ENCODE peak calls at places on chromosomes 1 and 21, in seven cellular contexts. X is KBM-7; S is WTC11; E is IMR-90; M is T-helper 2 cell treated with Interferon-gamma antibody and Interleukin-4, amounts not matched to agents 5 μg/mL and 100 μg/mL, for 36 hours; K is NCI-H2081; A is activated CD4-positive, CD25-positive, alpha-beta regulatory T cell treated with anti-CD3 and anti-CD28 coated beads, Interleukin-2, amount 50 U/mL, for 72 hours. G is an unnamed sample.
A peak's percentile ranks its signal among the peaks of the same experiment; 100 is the strongest.

GRCh38 chr1:186225089-186225488 is 150.0 kb downstream of the TPR start:
- DNase-seq in E (no peak), M (no peak), X (peak; percentile 3), A (no peak), S (no peak), K (no peak), G (no peak)

GRCh38 chr21:42218836-42219605 is at the start of gene ABCG1:
- DNase-seq in S (peak; percentile 78), M (peak; percentile 46), E (peak; percentile 13), A (peak; percentile 51), K (peak; percentile 47), X (no peak), G (no peak)

GRCh38 chr1:150869683-150870082 is 6.7 kb downstream of the ARNT start:
- DNase-seq in K (no peak), S (no peak), E (no peak), M (no peak), X (peak; percentile 19), A (no peak), G (no peak)

GRCh38 chr21:36210779-36211659 is 54.4 kb downstream of the DOP1B start:
- DNase-seq in A (no peak), E (no peak), X (no peak), K (no peak), M (no peak), S (no peak), G (no peak)

GRCh38 chr1:226634156-226634588 is 85.6 kb downstream of the STUM start:
- DNase-seq in E (peak; percentile 59), S (peak; percentile 89), X (peak; percentile 64), A (peak; percentile 87), M (peak; percentile 68), K (peak; percentile 71), G (peak; percentile 77)

GRCh38 chr1:90143522-90144050 is 148.7 kb downstream of the ZNF326 start:
- DNase-seq in S (no peak), M (no peak), A (no peak), X (no peak), K (no peak), E (no peak), G (no peak)

GRCh38 chr1:55930931-55931271 is 648.5 kb downstream of the PLPP3 start:
- DNase-seq in K (no peak), S (no peak), X (no peak), M (no peak), A (no peak), E (no peak), G (no peak)

GRCh38 chr21:27823652-27824201 is 856.8 kb upstream of the ADAMTS5 start:
- DNase-seq in K (no peak), E (no peak), S (no peak), X (no peak), A (no peak), M (no peak), G (no peak)

GRCh38 chr1:156004843-156005593 is 15.7 kb downstream of the SSR2 start:
- DNase-seq in E (no peak), S (no peak), X (no peak), A (no peak), K (no peak), M (peak; percentile 26), G (no peak)

GRCh38 chr1:229947968-229948367 is 119.1 kb upstream of the GALNT2 start:
- DNase-seq in E (no peak), S (no peak), A (no peak), M (no peak), K (no peak), X (no peak), G (no peak)

GRCh38 chr1:174704300-174704699 is 256.5 kb downstream of the GPR52 start:
- DNase-seq in M (no peak), X (no peak), A (no peak), E (no peak), K (no peak), S (no peak), G (no peak)

GRCh38 chr1:26066857-26067256 is 573 bp downstream of the TRIM63 start:
- DNase-seq in X (no peak), S (no peak), A (no peak), M (no peak), K (no peak), E (no peak), G (no peak)

GRCh38 chr1:231035799-231036198 is 4.3 kb downstream of the FAM89A start:
- DNase-seq in M (no peak), K (no peak), A (no peak), S (no peak), E (no peak), X (no peak), G (no peak)

GRCh38 chr1:114745351-114745750 is 12.4 kb downstream of the CSDE1 start:
- DNase-seq in K (no peak), A (no peak), S (no peak), E (peak; percentile 66), M (peak; percentile 12), X (no peak), G (no peak)

GRCh38 chr1:62286778-62287224 is 32.4 kb downstream of the KANK4 start:
- DNase-seq in X (no peak), E (no peak), K (peak; percentile 64), A (no peak), M (no peak), S (peak; percentile 70), G (no peak)

GRCh38 chr1:152047607-152047953 is 10.8 kb upstream of the S100A11 start:
- DNase-seq in E (peak; percentile 89), S (no peak), M (no peak), A (no peak), K (no peak), X (no peak), G (peak; percentile 64)

GRCh38 chr21:31700040-31700439 is 31.9 kb downstream of the SCAF4 start:
- DNase-seq in M (no peak), S (no peak), K (no peak), X (no peak), A (no peak), E (no peak), G (no peak)

GRCh38 chr21:41251961-41252642 is 64.5 kb upstream of the FAM3B start:
- DNase-seq in S (no peak), K (no peak), X (no peak), A (no peak), M (no peak), E (peak; percentile 88), G (no peak)

GRCh38 chr1:234659538-234659937 is 49.6 kb upstream of the IRF2BP2 start:
- DNase-seq in K (no peak), A (no peak), S (no peak), M (no peak), E (peak; percentile 89), X (no peak), G (peak; percentile 74)

GRCh38 chr1:171611306-171611705 is 10.7 kb upstream of the MYOCOS start:
- DNase-seq in S (no peak), E (peak; percentile 38), K (no peak), A (no peak), X (no peak), M (no peak), G (no peak)

GRCh38 chr1:143727263-143727662 is 244.5 kb downstream of the FAM72C start:
- DNase-seq in S (no peak), M (no peak), A (no peak), X (no peak), K (no peak), E (no peak), G (no peak)

GRCh38 chr1:186806477-186806876 is 22.3 kb upstream of the PLA2G4A start:
- DNase-seq in A (no peak), M (no peak), K (no peak), X (peak; percentile 23), E (peak; percentile 24), S (peak; percentile 33), G (no peak)

GRCh38 chr1:144101397-144102050 is 129.7 kb upstream of the FAM72C start:
- DNase-seq in E (no peak), A (no peak), K (no peak), S (peak; percentile 10), M (no peak), X (no peak), G (peak; percentile 59)

GRCh38 chr1:19676438-19676922 is 11.8 kb downstream of the HTR6 start:
- DNase-seq in K (no peak), M (no peak), A (no peak), E (peak; percentile 59), X (peak; percentile 50), S (peak; percentile 81), G (no peak)

GRCh38 chr1:152218762-152219436 is 5.1 kb downstream of the HRNR start:
- DNase-seq in S (no peak), E (no peak), A (no peak), M (no peak), X (no peak), K (no peak), G (no peak)

GRCh38 chr1:68358439-68358838 is 91.3 kb downstream of the RPE65 start:
- DNase-seq in A (no peak), M (no peak), E (peak; percentile 8), K (no peak), S (no peak), X (no peak), G (no peak)

GRCh38 chr1:171166361-171166760 is 18.7 kb upstream of the FMO2 start:
- DNase-seq in S (no peak), E (no peak), M (no peak), K (no peak), A (no peak), X (no peak), G (no peak)

GRCh38 chr1:53642607-53643006 is 96.4 kb downstream of the GLIS1 start:
- DNase-seq in X (no peak), A (peak; percentile 20), E (no peak), M (no peak), K (no peak), S (peak; percentile 4), G (peak; percentile 18)

GRCh38 chr1:89605692-89606091 is 27.2 kb upstream of the LRRC8C start:
- DNase-seq in X (no peak), A (no peak), E (peak; percentile 55), M (no peak), K (no peak), S (no peak), G (no peak)

GRCh38 chr21:35212393-35213127 is 163.5 kb upstream of the RUNX1 start:
- DNase-seq in E (peak; percentile 81), A (no peak), S (no peak), X (no peak), K (no peak), M (no peak), G (no peak)

GRCh38 chr1:109767596-109768334 is 4.0 kb upstream of the EPS8L3 start:
- DNase-seq in E (no peak), X (no peak), K (no peak), M (no peak), S (peak; percentile 4), A (peak; percentile 7), G (no peak)

GRCh38 chr1:22919341-22920025 is 53.2 kb downstream of the LACTBL1 start:
- DNase-seq in A (no peak), X (no peak), M (no peak), S (no peak), K (no peak), E (peak; percentile 26), G (peak; percentile 30)

GRCh38 chr1:67749844-67750689 is 65.1 kb downstream of the GADD45A start:
- DNase-seq in M (no peak), S (no peak), X (no peak), E (peak; percentile 83), K (no peak), A (no peak), G (no peak)

GRCh38 chr1:198937231-198938031 is 298.6 kb downstream of the PTPRC start:
- DNase-seq in A (peak; percentile 41), S (no peak), X (peak; percentile 94), E (peak; percentile 95), K (peak; percentile 84), M (peak; percentile 75), G (peak; percentile 62)

GRCh38 chr1:41175546-41175945 is 66.6 kb downstream of the SCMH1 start:
- DNase-seq in M (no peak), K (peak; percentile 22), A (no peak), X (no peak), E (peak; percentile 6), S (no peak), G (no peak)

GRCh38 chr21:29376556-29376955 is 77.8 kb downstream of the BACH1 start:
- DNase-seq in A (peak; percentile 41), K (no peak), S (peak; percentile 68), M (peak; percentile 40), E (no peak), X (peak; percentile 67), G (peak; percentile 57)

GRCh38 chr1:176567190-176567794 is 104.3 kb downstream of the PAPPA2 start:
- DNase-seq in M (no peak), K (no peak), X (no peak), A (no peak), E (peak; percentile 21), S (no peak), G (no peak)

G was measured in CD14-positive monocyte.